ENCODE peak calls at places on chromosomes 7 and 10, in seven cellular contexts. H is SHP77, I is thoracic aorta, K is lung microvascular endothelial cell, U is ELF-1, E is hypothalamus, C is ACHN. L is an unnamed sample.

GRCh38 chr7:90178592-90179279 is 24.5 kb downstream of the STEAP1 start:
- DNase-seq in E (no peak), I (no peak), H (no peak), U (no peak), K (peak), C (peak), L (no peak)

GRCh38 chr7:152862033-152862432 is 102.5 kb downstream of the ACTR3B start:
- DNase-seq in E (no peak), I (no peak), C (no peak), K (no peak), U (no peak), H (no peak), L (no peak)

GRCh38 chr10:54133201-54133600 is 667.8 kb downstream of the PCDH15 start:
- DNase-seq in H (no peak), U (no peak), E (no peak), I (no peak), C (peak), K (peak), L (no peak)

GRCh38 chr10:100265821-100266485 is 1.5 kb downstream of the CWF19L1 start:
- DNase-seq in U (no peak), C (no peak), E (no peak), K (no peak), H (no peak), I (no peak), L (no peak)

GRCh38 chr7:128890306-128891109 is 20.0 kb downstream of the KCP start:
- DNase-seq in I (no peak), C (no peak), U (no peak), K (no peak), E (no peak), H (no peak), L (no peak)

GRCh38 chr7:56810466-56810865 is 321.8 kb downstream of the ZNF479 start:
- DNase-seq in H (no peak), E (no peak), K (no peak), U (no peak), I (no peak), C (no peak), L (no peak)

GRCh38 chr10:77328272-77328816 is 309.3 kb downstream of the KCNMA1 start:
- DNase-seq in I (no peak), E (no peak), H (no peak), U (peak), K (peak), C (peak), L (no peak)

GRCh38 chr10:78350286-78350685 is 316.6 kb downstream of the RPS24 start:
- DNase-seq in U (no peak), E (no peak), I (no peak), C (no peak), K (no peak), H (no peak), L (no peak)

GRCh38 chr7:33107136-33108066 is 1.8 kb downstream of the RP9 start:
- DNase-seq in E (no peak), K (peak), U (peak), I (no peak), C (peak), H (peak), L (no peak)

GRCh38 chr7:22481726-22482125 is 18.3 kb downstream of the STEAP1B start:
- DNase-seq in E (no peak), U (no peak), H (no peak), K (peak), C (no peak), I (no peak), L (no peak)

GRCh38 chr10:132098539-132099421 is 33.0 kb downstream of the JAKMIP3 start:
- DNase-seq in C (no peak), H (no peak), U (no peak), I (no peak), K (no peak), E (no peak), L (no peak)

GRCh38 chr10:43039629-43040481 is 37.0 kb upstream of the RET start:
- DNase-seq in I (no peak), C (no peak), E (no peak), K (no peak), U (no peak), H (peak), L (no peak)

GRCh38 chr10:48456361-48456804 is 148.5 kb downstream of the ARHGAP22 start:
- DNase-seq in H (no peak), U (no peak), C (no peak), I (no peak), K (peak), E (peak), L (no peak)

GRCh38 chr10:90051474-90051873 is 350.1 kb downstream of the KIF20B start:
- DNase-seq in K (no peak), U (no peak), E (no peak), H (no peak), C (no peak), I (no peak), L (no peak)

GRCh38 chr7:33959676-33960075 is 54.3 kb downstream of the BMPER start:
- DNase-seq in E (no peak), K (no peak), U (no peak), I (no peak), C (no peak), H (no peak), L (no peak)

GRCh38 chr10:35517431-35518181 is 87.5 kb upstream of the GJD4 start:
- DNase-seq in H (no peak), C (no peak), I (no peak), U (no peak), K (peak), E (no peak), L (no peak)

GRCh38 chr7:22147113-22147512 is 201.4 kb upstream of the CDCA7L start:
- DNase-seq in K (peak), U (no peak), C (no peak), E (no peak), I (no peak), H (no peak), L (no peak)

GRCh38 chr7:115997221-115997620 is 33.3 kb downstream of the TFEC start:
- DNase-seq in I (no peak), E (no peak), C (no peak), U (no peak), K (no peak), H (no peak), L (no peak)

GRCh38 chr10:69802424-69803161 is 887 bp downstream of the COL13A1 start:
- DNase-seq in U (peak), I (no peak), K (peak), C (peak), H (no peak), E (no peak), L (no peak)

GRCh38 chr10:127196227-127196954 is at the start of gene INSYN2A:
- DNase-seq in H (no peak), K (peak), I (no peak), U (peak), E (no peak), C (peak), L (no peak)

GRCh38 chr10:44198096-44198779 is 186.7 kb downstream of the CXCL12 start:
- DNase-seq in E (no peak), C (no peak), I (no peak), K (no peak), U (no peak), H (no peak), L (no peak)

GRCh38 chr7:93902777-93903423 is 3.5 kb upstream of the GNGT1 start:
- DNase-seq in E (no peak), C (peak), H (no peak), U (no peak), K (peak), I (no peak), L (no peak)

L was measured in effector CD8-positive, alpha-beta T cell.